ENCODE peak calls at places on chromosomes 5 and 9, in seven cellular contexts. Y is HCT116, U is GM12878, N is HepG2, E is SK-N-SH, F is H1, T is K562. A is an unnamed sample.
A peak's percentile ranks its signal among the peaks of the same experiment; 100 is the strongest.

GRCh38 chr9:128412120-128412790 is 8.4 kb upstream of the CERCAM start:
- DNase-seq in Y (no peak), U (no peak), N (peak; percentile 58), E (peak; percentile 87), F (peak; percentile 87), T (peak; percentile 81), A (no peak)

GRCh38 chr9:113543286-113544000 is 79.9 kb downstream of the RGS3 start:
- DNase-seq in Y (no peak), U (no peak), N (no peak), E (no peak), F (no peak), T (no peak), A (no peak)

GRCh38 chr9:75644649-75645048 is 245.8 kb upstream of the PCSK5 start:
- DNase-seq in Y (no peak), U (no peak), N (no peak), E (no peak), F (no peak), T (no peak), A (no peak)

GRCh38 chr5:163190283-163190682 is 247.1 kb upstream of the CCNG1 start:
- DNase-seq in Y (no peak), U (peak; percentile 9), N (no peak), E (no peak), F (no peak), T (no peak), A (no peak)

GRCh38 chr5:151125421-151125820 is 32.2 kb downstream of the ANXA6 start:
- DNase-seq in Y (no peak), U (peak; percentile 42), N (no peak), E (no peak), F (no peak), T (no peak), A (no peak)

GRCh38 chr5:141866111-141866510 is 12.1 kb downstream of the PCDH1 start:
- DNase-seq in Y (peak; percentile 78), U (no peak), N (peak; percentile 59), E (no peak), F (no peak), T (no peak), A (peak; percentile 97)

GRCh38 chr5:28726815-28727214 is 1688.4 kb upstream of the CDH9 start:
- DNase-seq in Y (no peak), U (no peak), N (no peak), E (no peak), F (no peak), T (no peak), A (no peak)

GRCh38 chr9:16871358-16872151 is 1.1 kb upstream of the BNC2 start:
- DNase-seq in Y (no peak), U (no peak), N (no peak), E (peak; percentile 69), F (no peak), T (no peak), A (no peak)

GRCh38 chr5:140253985-140254384 is 48.9 kb downstream of the PFDN1 start:
- DNase-seq in Y (no peak), U (no peak), N (peak; percentile 15), E (no peak), F (no peak), T (no peak), A (no peak)

GRCh38 chr5:1793966-1794895 is 5.4 kb downstream of the MRPL36 start:
- DNase-seq in Y (no peak), U (no peak), N (peak; percentile 52), E (no peak), F (no peak), T (no peak), A (no peak)

GRCh38 chr5:39783756-39784421 is 359.1 kb upstream of the DAB2 start:
- DNase-seq in Y (no peak), U (no peak), N (no peak), E (no peak), F (no peak), T (no peak), A (no peak)

GRCh38 chr5:74232281-74232680 is 408.2 kb downstream of the ENC1 start:
- DNase-seq in Y (no peak), U (no peak), N (no peak), E (no peak), F (no peak), T (no peak), A (no peak)

GRCh38 chr5:99879791-99880511 is 655.2 kb upstream of the FAM174A start:
- DNase-seq in Y (no peak), U (no peak), N (no peak), E (no peak), F (no peak), T (no peak), A (no peak)

GRCh38 chr9:1083325-1083913 is 33.3 kb downstream of the DMRT2 start:
- DNase-seq in Y (no peak), U (no peak), N (no peak), E (peak; percentile 4), F (peak; percentile 2), T (no peak), A (peak; percentile 51)

GRCh38 chr9:116763665-116764064 is 76.6 kb downstream of the TRIM32 start:
- DNase-seq in Y (no peak), U (no peak), N (no peak), E (no peak), F (no peak), T (no peak), A (no peak)

GRCh38 chr5:58240286-58240685 is 219.6 kb downstream of the PLK2 start:
- DNase-seq in Y (no peak), U (no peak), N (no peak), E (no peak), F (no peak), T (no peak), A (no peak)

GRCh38 chr9:135410831-135411473 is 68.6 kb upstream of the PPP1R26 start:
- DNase-seq in Y (no peak), U (no peak), N (peak; percentile 7), E (peak; percentile 26), F (no peak), T (no peak), A (no peak)

GRCh38 chr9:12934515-12935301 is 159.9 kb downstream of the LURAP1L start:
- DNase-seq in Y (no peak), U (no peak), N (no peak), E (no peak), F (no peak), T (no peak), A (no peak)

GRCh38 chr5:126855266-126855665 is 78.3 kb downstream of the LMNB1 start:
- DNase-seq in Y (no peak), U (no peak), N (no peak), E (no peak), F (no peak), T (no peak), A (no peak)

GRCh38 chr9:281753-282645 is 67.3 kb downstream of the DOCK8 start:
- DNase-seq in Y (no peak), U (no peak), N (no peak), E (no peak), F (no peak), T (no peak), A (no peak)

GRCh38 chr9:92711844-92712243 is 41.9 kb upstream of the IPPK start:
- DNase-seq in Y (no peak), U (no peak), N (no peak), E (no peak), F (no peak), T (no peak), A (no peak)

GRCh38 chr5:113336975-113337374 is 97.8 kb downstream of the TSSK1B start:
- DNase-seq in Y (peak; percentile 70), U (no peak), N (peak; percentile 46), E (peak; percentile 22), F (peak; percentile 10), T (peak; percentile 28), A (peak; percentile 66)

DNA sequence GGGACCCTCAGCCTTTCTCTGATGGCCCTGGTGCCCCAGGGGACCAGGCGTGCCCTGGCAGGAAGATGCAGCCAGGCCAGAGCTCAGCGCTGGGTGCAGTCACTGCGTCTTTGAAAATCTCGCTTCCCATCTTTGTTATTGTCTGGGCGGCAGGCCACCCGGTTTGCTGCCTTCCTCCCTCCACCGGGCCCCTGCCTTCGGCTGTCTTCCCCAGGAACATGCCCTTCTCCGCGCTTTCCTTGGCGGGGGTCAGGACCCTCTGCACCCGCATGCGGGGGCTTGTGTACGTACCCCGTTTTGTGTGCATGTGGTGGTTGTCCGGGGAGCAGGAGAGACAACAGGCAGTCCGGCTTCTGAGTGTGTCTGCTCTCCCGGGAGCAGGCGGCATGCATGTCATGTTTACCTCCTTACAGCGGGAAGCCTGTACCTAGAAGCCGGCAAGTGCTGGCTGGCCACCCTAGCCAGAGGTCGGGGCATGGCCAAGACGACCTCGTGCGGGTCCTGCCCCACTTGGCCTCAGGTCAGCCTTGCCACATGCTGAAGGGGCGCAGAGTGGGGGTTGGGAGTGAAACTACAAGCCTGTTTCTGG is 49.5 kb downstream of the DAB2IP start:
- DNase-seq in Y (no peak), U (no peak), N (no peak), E (peak; percentile 70), F (no peak), T (no peak), A (no peak)
- TF ChIP-seq JUND in Y (no peak), U (no peak), N (no peak), E (no peak), F (no peak), T (no peak), A (no peak)

DNA sequence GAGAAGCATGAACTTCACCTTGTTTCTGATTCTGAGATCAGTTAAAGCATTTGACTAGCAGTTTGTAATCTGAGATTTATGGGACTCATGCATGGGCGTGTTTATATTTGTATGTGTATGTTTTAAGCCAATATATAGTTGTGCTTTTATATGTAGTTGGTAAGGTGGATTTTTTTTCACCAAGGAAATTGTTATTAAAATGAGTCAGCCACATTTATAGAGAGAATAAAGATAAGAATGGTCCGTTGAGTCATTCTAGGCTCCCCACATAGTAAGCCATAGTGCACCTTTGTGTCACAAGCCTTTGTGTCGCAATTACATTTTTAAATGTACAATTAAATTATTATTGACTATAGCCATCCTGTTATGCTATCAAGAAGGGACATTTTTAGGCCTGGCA is 89.0 kb downstream of the NLN start:
- DNase-seq in Y (peak; percentile 62), U (no peak), N (no peak), E (no peak), F (no peak), T (no peak), A (no peak)
- TF ChIP-seq JUND in Y (peak; percentile 85), U (no peak), N (no peak), E (peak; percentile 49), F (no peak), T (no peak), A (no peak)

GRCh38 chr5:85709728-85710127 is 908.0 kb upstream of the COX7C start:
- DNase-seq in Y (no peak), U (no peak), N (no peak), E (no peak), F (no peak), T (no peak), A (no peak)
- TF ChIP-seq JUND in Y (no peak), U (no peak), N (no peak), E (no peak), F (no peak), T (no peak), A (no peak)

DNA sequence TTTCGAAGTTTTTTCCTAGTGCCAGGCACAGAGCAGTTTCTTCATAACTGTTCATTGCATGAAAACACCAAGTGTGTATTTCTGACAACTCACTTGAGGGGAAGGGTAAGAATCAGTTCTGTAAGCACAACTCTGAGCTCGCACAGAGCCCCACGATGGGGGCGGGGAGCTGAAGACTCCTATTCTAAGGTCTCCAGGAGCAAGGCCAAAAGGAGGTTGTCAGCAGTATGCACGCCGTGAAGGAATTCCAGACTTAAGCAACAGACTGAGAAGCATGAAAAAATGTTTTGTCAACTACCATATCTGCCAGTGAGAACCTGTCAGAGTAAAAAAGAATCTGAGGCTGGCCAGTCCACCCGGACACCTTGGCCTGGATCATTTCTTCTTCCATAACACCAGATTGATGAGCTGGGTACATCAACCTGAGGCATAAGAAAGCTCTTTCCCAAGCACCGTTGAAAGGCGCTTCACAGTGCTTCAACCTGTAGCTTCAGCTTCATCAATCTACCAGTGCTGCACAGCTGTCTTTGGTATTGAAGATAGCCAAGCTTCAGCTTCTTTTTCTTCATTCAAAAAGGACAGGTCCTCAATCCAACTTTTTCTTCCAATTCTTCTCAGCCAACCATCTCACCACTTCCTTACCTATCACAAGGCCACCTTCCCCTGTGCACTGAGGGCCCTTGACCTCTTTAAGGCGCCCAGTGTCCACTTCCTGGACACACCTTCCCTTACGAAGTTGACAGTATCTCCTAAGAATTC is 1.1 kb upstream of the CTNNAL1 start:
- DNase-seq in Y (no peak), U (no peak), N (no peak), E (no peak), F (no peak), T (peak; percentile 49), A (no peak)
- TF ChIP-seq JUND in Y (no peak), U (no peak), N (no peak), E (no peak), F (no peak), T (no peak), A (no peak)

A was measured in T47D.